ENCODE peak calls at places on chromosome 18, in nine cellular contexts. M is HCT116, C is hepatocyte, V is AG04450, R is K562, U is body of pancreas, J is astrocyte, W is tibial nerve, O is H9. X is an unnamed sample.

GRCh38 chr18:34219651-34220050 is 5.1 kb downstream of the NOL4 start:
- DNase-seq in M (no peak), C (no peak), V (no peak), R (no peak), U (no peak), J (no peak), W (no peak), O (no peak), X (no peak)

GRCh38 chr18:30684825-30685481 is 357.6 kb downstream of the DSC3 start:
- DNase-seq in M (no peak), C (no peak), V (no peak), R (no peak), U (no peak), J (no peak), W (no peak), O (peak; percentile 36), X (no peak)

GRCh38 chr18:47075098-47075883 is 39.9 kb upstream of the ELOA2 start:
- DNase-seq in M (peak; percentile 57), C (peak; percentile 28), V (no peak), R (no peak), U (no peak), J (peak; percentile 5), W (no peak), O (peak; percentile 47), X (no peak)

GRCh38 chr18:48788378-48788777 is 162.4 kb downstream of the SMAD7 start:
- DNase-seq in M (no peak), C (no peak), V (no peak), R (no peak), U (no peak), J (no peak), W (no peak), O (no peak), X (no peak)

GRCh38 chr18:31064130-31064529 is 21.6 kb upstream of the DSC3 start:
- DNase-seq in M (no peak), C (no peak), V (no peak), R (no peak), U (no peak), J (peak; percentile 68), W (no peak), O (no peak), X (no peak)

GRCh38 chr18:36185157-36185556 is 2.1 kb upstream of the MOCOS start:
- DNase-seq in M (no peak), C (no peak), V (no peak), R (no peak), U (no peak), J (no peak), W (no peak), O (no peak), X (no peak)

GRCh38 chr18:48754993-48755473 is 195.7 kb downstream of the SMAD7 start:
- DNase-seq in M (no peak), C (no peak), V (no peak), R (no peak), U (no peak), J (no peak), W (no peak), O (no peak), X (no peak)

GRCh38 chr18:23049698-23050373 is 85.4 kb upstream of the CABLES1 start:
- DNase-seq in M (no peak), C (no peak), V (no peak), R (no peak), U (no peak), J (no peak), W (no peak), O (no peak), X (no peak)

GRCh38 chr18:79816981-79817606 is 19.4 kb downstream of the KCNG2 start:
- DNase-seq in M (no peak), C (no peak), V (no peak), R (no peak), U (no peak), J (no peak), W (no peak), O (no peak), X (no peak)

GRCh38 chr18:79943608-79944125 is 7.8 kb downstream of the SLC66A2 start:
- DNase-seq in M (no peak), C (no peak), V (no peak), R (no peak), U (no peak), J (no peak), W (no peak), O (peak; percentile 33), X (no peak)

GRCh38 chr18:67935638-67936037 is 419.1 kb upstream of the DSEL start:
- DNase-seq in M (no peak), C (no peak), V (no peak), R (no peak), U (no peak), J (no peak), W (no peak), O (no peak), X (no peak)

DNA sequence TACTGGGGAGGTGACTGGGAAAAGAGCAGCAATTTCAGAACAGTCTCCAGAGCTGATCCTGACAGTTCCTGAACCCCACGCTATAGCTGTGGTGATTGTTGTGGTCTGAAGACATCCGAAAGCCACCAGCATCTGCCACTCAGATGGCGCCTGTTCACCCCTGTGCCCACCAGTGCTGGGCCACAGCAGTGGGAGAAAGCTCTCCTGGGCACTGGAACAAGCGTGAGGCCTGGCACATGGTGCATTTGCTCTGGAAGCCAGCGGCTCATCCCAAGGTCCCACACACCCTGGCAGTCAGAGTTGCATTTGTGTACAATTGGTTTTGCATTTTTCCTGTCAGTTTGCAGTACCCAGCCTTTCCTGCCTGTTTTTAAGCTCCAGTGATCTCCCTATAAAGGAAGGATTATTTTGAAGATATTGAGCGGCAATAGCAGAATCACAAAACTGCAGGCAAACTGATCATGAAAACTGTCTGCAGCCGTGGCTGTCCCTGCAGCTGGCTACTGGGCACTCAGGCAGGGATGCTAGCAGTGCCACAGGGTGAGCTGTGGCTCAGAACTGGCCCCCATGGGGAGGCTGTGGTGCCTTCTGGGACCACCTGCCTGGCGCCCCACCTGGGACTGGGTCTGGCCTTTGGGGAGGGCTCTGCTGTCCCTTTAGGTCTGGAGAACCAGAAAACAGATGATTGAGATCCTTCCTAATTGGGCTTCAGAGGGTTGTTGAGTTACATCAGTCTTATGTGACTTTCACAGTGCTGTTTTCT is 30.1 kb downstream of the IMPA2 start:
- DNase-seq in M (no peak), C (no peak), V (no peak), R (no peak), U (peak; percentile 55), J (no peak), W (no peak), O (no peak), X (no peak)
- H3K27ac ChIP-seq in M (no peak overlapping the region), C (peak overlapping the region; percentile 51), V (no peak overlapping the region), R (no peak overlapping the region), U (peak overlapping the region; percentile 94), J (no peak overlapping the region), W (peak overlapping the region; percentile 59), O (no peak overlapping the region), X (no peak overlapping the region)

GRCh38 chr18:3380384-3380961 is 69.5 kb upstream of the TGIF1 start:
- DNase-seq in M (peak; percentile 24), C (no peak), V (no peak), R (no peak), U (peak; percentile 21), J (peak; percentile 36), W (no peak), O (no peak), X (no peak)
- H3K27ac ChIP-seq in M (no peak overlapping the region), C (no peak overlapping the region), V (no peak overlapping the region), R (no peak overlapping the region), U (no peak overlapping the region), J (no peak overlapping the region), W (no peak overlapping the region), O (no peak overlapping the region), X (no peak overlapping the region)

DNA sequence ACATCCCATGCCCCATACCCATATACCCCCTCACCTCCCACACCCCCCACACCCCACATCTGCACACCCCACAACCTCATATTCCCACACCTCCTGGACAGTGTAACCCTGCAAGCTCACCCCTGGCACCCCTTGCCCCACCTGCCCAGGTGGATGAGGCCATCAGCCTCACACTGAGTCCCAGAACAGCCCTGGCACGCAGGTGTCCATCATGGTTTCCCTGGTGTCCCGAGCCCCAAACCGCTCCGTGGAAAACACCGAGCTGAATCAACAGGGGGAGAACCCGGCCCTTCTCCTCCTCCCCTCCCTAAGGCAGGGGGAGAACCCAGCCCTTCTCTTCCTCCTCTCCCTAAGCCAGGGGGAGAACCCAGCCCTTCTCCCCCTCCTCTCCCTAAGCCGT is 415.6 kb upstream of the SALL3 start:
- DNase-seq in M (no peak), C (no peak), V (no peak), R (no peak), U (no peak), J (no peak), W (no peak), O (no peak), X (no peak)
- H3K27ac ChIP-seq in M (no peak overlapping the region), C (no peak overlapping the region), V (no peak overlapping the region), R (no peak overlapping the region), U (no peak overlapping the region), J (no peak overlapping the region), W (no peak overlapping the region), O (no peak overlapping the region), X (no peak overlapping the region)

DNA sequence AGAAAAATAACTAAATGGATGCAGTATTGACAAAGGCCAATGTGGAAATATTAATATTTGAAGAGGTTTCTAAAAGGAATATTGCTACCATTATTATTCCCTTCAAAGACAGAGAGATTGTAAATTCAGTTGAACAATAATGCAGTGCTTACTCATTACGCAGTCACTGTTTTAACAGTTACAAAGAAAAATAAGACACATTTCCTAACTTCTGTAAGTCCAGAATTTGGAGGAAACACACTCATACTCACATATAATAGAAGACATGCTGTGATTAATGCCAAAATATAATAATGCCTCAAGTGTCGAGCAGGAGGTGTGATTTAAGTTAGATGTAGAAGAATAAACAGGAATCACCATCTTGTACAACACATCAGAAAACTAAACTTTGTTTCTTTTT is 389.2 kb downstream of the FBXO15 start:
- DNase-seq in M (no peak), C (no peak), V (no peak), R (no peak), U (no peak), J (no peak), W (no peak), O (no peak), X (no peak)
- H3K27ac ChIP-seq in M (no peak overlapping the region), C (no peak overlapping the region), V (no peak overlapping the region), R (no peak overlapping the region), U (no peak overlapping the region), J (no peak overlapping the region), W (no peak overlapping the region), O (no peak overlapping the region), X (no peak overlapping the region)

GRCh38 chr18:9648431-9649163 is 34.2 kb upstream of the PPP4R1 start:
- DNase-seq in M (no peak), C (no peak), V (no peak), R (no peak), U (no peak), J (no peak), W (no peak), O (no peak), X (no peak)
- H3K27ac ChIP-seq in M (no peak overlapping the region), C (no peak overlapping the region), V (peak overlapping the region; percentile 58), R (no peak overlapping the region), U (no peak overlapping the region), J (peak overlapping the region; percentile 4), W (no peak overlapping the region), O (no peak overlapping the region), X (no peak overlapping the region)

X was measured in substantia nigra.